ENCODE peak calls at places on chromosomes 11 and 22, in six cellular contexts. V is K562, E is stomach, H is A549, R is prostate gland, M is lower leg skin. P is an unnamed sample.

GRCh38 chr11:75627879-75628668 is 40.8 kb downstream of the MAP6 start:
- DNase-seq in E (no peak), M (no peak), R (no peak), H (no peak), V (peak), P (no peak)

GRCh38 chr11:63767415-63768231 is 952 bp downstream of the ZFTA start:
- DNase-seq in M (peak), H (peak), V (peak), E (no peak), R (no peak), P (peak)

GRCh38 chr22:27133951-27134664 is 476.7 kb downstream of the MIAT start:
- DNase-seq in E (peak), V (peak), R (no peak), M (peak), H (peak), P (peak)

GRCh38 chr22:40509401-40510134 is 127.0 kb downstream of the MRTFA start:
- DNase-seq in M (peak), H (peak), R (no peak), E (peak), V (no peak), P (peak)

GRCh38 chr11:13316528-13316961 is 39.0 kb downstream of the BMAL1 start:
- DNase-seq in E (no peak), H (no peak), V (no peak), R (no peak), M (no peak), P (no peak)

GRCh38 chr11:122126024-122126678 is 10.1 kb upstream of the BLID start:
- DNase-seq in M (no peak), V (no peak), R (no peak), E (no peak), H (no peak), P (no peak)

GRCh38 chr11:117144477-117145392 is 648 bp downstream of the PAFAH1B2 start:
- DNase-seq in H (peak), V (peak), E (peak), R (peak), M (peak), P (peak)

GRCh38 chr11:29449280-29450074 is 567.4 kb downstream of the KCNA4 start:
- DNase-seq in R (no peak), H (no peak), V (no peak), E (no peak), M (no peak), P (no peak)

GRCh38 chr11:59523541-59523940 is 12.2 kb downstream of the OR4D9 start:
- DNase-seq in H (peak), M (no peak), R (no peak), E (no peak), V (no peak), P (no peak)

GRCh38 chr11:78149646-78150045 is 10.2 kb upstream of the ALG8 start:
- DNase-seq in E (no peak), R (no peak), H (peak), V (no peak), M (no peak), P (no peak)

GRCh38 chr11:93536346-93536871 is 6.8 kb downstream of the SMCO4 start:
- DNase-seq in E (no peak), V (no peak), R (no peak), M (no peak), H (no peak), P (no peak)

GRCh38 chr11:110287537-110287936 is 8.9 kb downstream of the RDX start:
- DNase-seq in H (no peak), E (no peak), R (no peak), V (no peak), M (no peak), P (no peak)

GRCh38 chr11:130548491-130548833 is 100.0 kb downstream of the ADAMTS15 start:
- DNase-seq in M (no peak), V (no peak), E (no peak), H (no peak), R (no peak), P (no peak)

GRCh38 chr11:126544311-126545056 is 189.0 kb downstream of the ST3GAL4 start:
- DNase-seq in H (no peak), R (peak), V (no peak), M (no peak), E (no peak), P (peak)

GRCh38 chr22:46587067-46587471 is 33.1 kb upstream of the GRAMD4 start:
- DNase-seq in E (no peak), R (no peak), V (no peak), M (no peak), H (no peak), P (peak)

DNA sequence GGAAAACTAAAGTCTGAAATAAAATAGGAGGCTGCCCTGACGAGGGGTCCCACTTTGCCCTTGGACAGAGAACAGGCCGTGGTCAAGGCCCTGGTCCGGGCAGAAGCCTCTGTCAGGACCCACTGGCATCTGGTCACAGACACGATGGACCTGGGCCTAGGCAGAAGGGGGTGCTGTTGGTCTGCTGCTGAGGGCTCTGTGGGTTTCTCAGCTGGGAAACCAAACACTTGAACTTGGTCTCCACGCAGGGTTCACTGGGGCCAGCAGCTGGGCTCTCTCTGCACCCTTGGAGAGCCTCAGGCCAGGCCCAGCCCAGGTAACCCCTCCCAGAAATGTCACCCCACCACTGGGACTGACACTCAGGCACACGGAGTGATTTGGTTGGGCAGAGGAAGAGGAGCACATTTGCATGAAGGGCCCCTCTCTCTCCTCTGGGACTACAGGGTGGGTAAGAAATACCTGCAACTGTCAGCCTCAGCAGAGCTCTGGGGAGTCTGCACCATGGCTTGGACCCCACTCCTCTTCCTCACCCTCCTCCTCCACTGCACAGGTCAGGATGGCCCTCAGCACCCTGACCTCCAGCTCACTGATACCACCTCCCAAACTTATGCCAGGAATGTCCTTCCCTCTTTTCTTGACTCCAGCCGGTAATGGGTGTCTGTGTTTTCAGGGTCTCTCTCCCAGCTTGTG is 48.1 kb upstream of the TOP3B start:
- DNase-seq in R (no peak), E (no peak), V (peak), M (no peak), H (peak), P (peak)
- TF ChIP-seq CTCF in R (no peak), E (no peak), V (no peak), M (no peak), H (no peak), P (no peak)

GRCh38 chr22:29907753-29908515 is 25.0 kb downstream of the MTMR3 start:
- DNase-seq in H (peak), M (peak), E (peak), R (peak), V (peak), P (peak)
- TF ChIP-seq POLR2A in H (no peak), M (no peak), E (no peak), R (no peak), V (no peak), P (no peak)

DNA sequence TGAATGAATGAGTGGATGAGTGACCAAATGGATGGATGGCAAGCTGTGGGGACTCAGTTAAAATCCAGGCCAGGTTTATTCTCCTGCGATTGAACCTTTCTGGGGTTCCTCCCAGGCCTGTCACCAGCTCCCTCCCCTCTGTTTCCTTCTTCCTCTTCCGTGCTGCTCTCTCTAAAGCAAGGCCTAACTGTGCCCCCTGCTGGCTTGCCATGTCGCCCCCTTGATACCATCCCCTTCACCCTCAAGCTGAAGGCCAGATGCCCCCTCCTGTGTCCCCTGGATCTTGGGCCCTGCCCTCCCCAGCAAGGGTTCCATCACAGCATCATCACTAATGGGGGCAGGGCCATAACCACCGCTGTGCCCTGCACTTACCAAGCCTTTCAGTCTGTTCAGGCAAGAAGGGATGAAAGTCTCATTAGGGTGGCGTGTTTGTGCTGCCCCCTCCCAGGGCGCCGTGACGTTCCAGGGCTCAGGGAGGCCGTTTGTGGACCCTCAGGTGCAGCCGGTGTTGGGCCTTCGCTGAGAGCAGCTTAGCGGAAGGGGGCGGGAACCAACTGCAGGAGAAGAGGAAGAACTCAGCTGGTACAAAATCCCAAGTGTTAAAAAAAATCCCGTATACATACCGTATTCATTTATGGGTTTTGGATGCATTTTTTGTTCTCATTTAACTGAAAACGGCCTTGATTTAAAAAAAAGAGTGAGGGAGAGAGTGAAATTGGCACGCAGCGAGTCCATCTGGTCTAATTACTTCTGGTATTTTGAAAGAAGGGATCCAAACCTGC is 69.9 kb downstream of the MPPED1 start:
- DNase-seq in M (no peak), H (no peak), V (no peak), E (peak), R (no peak), P (no peak)
- TF ChIP-seq CTCF in M (no peak), H (no peak), V (peak), E (peak), R (peak), P (no peak)

GRCh38 chr22:49263101-49263500 is 564.6 kb downstream of the BRD1 start:
- DNase-seq in E (peak), M (no peak), H (no peak), V (no peak), R (no peak), P (no peak)

GRCh38 chr22:49260681-49261580 is 566.7 kb downstream of the BRD1 start:
- DNase-seq in M (no peak), E (peak), H (no peak), R (no peak), V (no peak), P (no peak)

GRCh38 chr22:49261616-49262015 is 566.1 kb downstream of the BRD1 start:
- DNase-seq in M (no peak), E (peak), R (no peak), H (no peak), V (no peak), P (no peak)

GRCh38 chr22:49259870-49260615 is 567.6 kb downstream of the BRD1 start:
- DNase-seq in H (no peak), V (no peak), R (no peak), E (peak), M (no peak), P (no peak)

GRCh38 chr22:49262167-49262566 is 565.5 kb downstream of the BRD1 start:
- DNase-seq in M (no peak), R (no peak), H (no peak), E (peak), V (no peak), P (no peak)
- TF ChIP-seq POLR2A in M (no peak), R (no peak), H (no peak), E (no peak), V (no peak), P (no peak)